ENCODE peak calls at places on chromosome 17, in ten cellular contexts. One of them, this sample, is unnamed.

GRCh38 chr17:72696156-72696555 is 396.3 kb downstream of the SLC39A11 start:
- DNase-seq in AG09319: no peak
- DNase-seq in cardiac fibroblast: no peak
- DNase-seq in choroid plexus epithelial cell: no peak
- DNase-seq in neural crest cell: no peak
- DNase-seq in CD8-positive, alpha-beta T cell: no peak
- DNase-seq in B cell: no peak
- DNase-seq in mucosa of descending colon: no peak
- DNase-seq in PC-3: no peak
- DNase-seq in GM23338: no peak
- DNase-seq in this sample: no peak

GRCh38 chr17:1216209-1216937 is 36.6 kb upstream of the ABR start:
- DNase-seq in neural crest cell: no peak
- DNase-seq in B cell: peak; percentile 70
- DNase-seq in PC-3: no peak
- DNase-seq in cardiac fibroblast: no peak
- DNase-seq in GM23338: no peak
- DNase-seq in choroid plexus epithelial cell: no peak
- DNase-seq in AG09319: no peak
- DNase-seq in CD8-positive, alpha-beta T cell: no peak
- DNase-seq in mucosa of descending colon: no peak
- DNase-seq in this sample: no peak

GRCh38 chr17:50371526-50371925 is 1.5 kb downstream of the MRPL27 start:
- DNase-seq in cardiac fibroblast: no peak
- DNase-seq in neural crest cell: no peak
- DNase-seq in PC-3: no peak
- DNase-seq in choroid plexus epithelial cell: no peak
- DNase-seq in mucosa of descending colon: no peak
- DNase-seq in AG09319: no peak
- DNase-seq in CD8-positive, alpha-beta T cell: no peak
- DNase-seq in B cell: no peak
- DNase-seq in GM23338: no peak
- DNase-seq in this sample: no peak

GRCh38 chr17:31492880-31493655 is 101.6 kb downstream of the RAB11FIP4 start:
- DNase-seq in B cell: peak; percentile 85
- DNase-seq in PC-3: no peak
- DNase-seq in CD8-positive, alpha-beta T cell: peak; percentile 65
- DNase-seq in choroid plexus epithelial cell: no peak
- DNase-seq in AG09319: no peak
- DNase-seq in cardiac fibroblast: no peak
- DNase-seq in GM23338: no peak
- DNase-seq in mucosa of descending colon: peak; percentile 57
- DNase-seq in neural crest cell: no peak
- DNase-seq in this sample: no peak

GRCh38 chr17:83176956-83177583 is 97.7 kb downstream of the METRNL start:
- DNase-seq in mucosa of descending colon: no peak
- DNase-seq in choroid plexus epithelial cell: no peak
- DNase-seq in GM23338: no peak
- DNase-seq in PC-3: no peak
- DNase-seq in neural crest cell: no peak
- DNase-seq in cardiac fibroblast: no peak
- DNase-seq in CD8-positive, alpha-beta T cell: peak; percentile 7
- DNase-seq in AG09319: no peak
- DNase-seq in B cell: no peak
- DNase-seq in this sample: no peak

GRCh38 chr17:17151962-17152361 is 54.2 kb downstream of the PLD6 start:
- DNase-seq in cardiac fibroblast: peak; percentile 93
- DNase-seq in PC-3: peak; percentile 99
- DNase-seq in mucosa of descending colon: peak; percentile 48
- DNase-seq in GM23338: no peak
- DNase-seq in choroid plexus epithelial cell: peak; percentile 90
- DNase-seq in CD8-positive, alpha-beta T cell: peak; percentile 26
- DNase-seq in B cell: no peak
- DNase-seq in neural crest cell: no peak
- DNase-seq in AG09319: peak; percentile 84
- DNase-seq in this sample: no peak

GRCh38 chr17:65572581-65573282 is 11.3 kb upstream of the AXIN2 start:
- DNase-seq in mucosa of descending colon: no peak
- DNase-seq in CD8-positive, alpha-beta T cell: no peak
- DNase-seq in PC-3: no peak
- DNase-seq in choroid plexus epithelial cell: no peak
- DNase-seq in cardiac fibroblast: no peak
- DNase-seq in GM23338: peak; percentile 98
- DNase-seq in neural crest cell: no peak
- DNase-seq in AG09319: no peak
- DNase-seq in B cell: no peak
- DNase-seq in this sample: no peak

GRCh38 chr17:35900280-35900679 is 20.1 kb upstream of the CCL5 start:
- DNase-seq in B cell: no peak
- DNase-seq in PC-3: no peak
- DNase-seq in cardiac fibroblast: no peak
- DNase-seq in neural crest cell: no peak
- DNase-seq in CD8-positive, alpha-beta T cell: peak; percentile 36
- DNase-seq in GM23338: no peak
- DNase-seq in choroid plexus epithelial cell: no peak
- DNase-seq in mucosa of descending colon: peak; percentile 30
- DNase-seq in AG09319: no peak
- DNase-seq in this sample: no peak

GRCh38 chr17:55433629-55434422 is 12.2 kb upstream of the MMD start:
- DNase-seq in AG09319: peak; percentile 74
- DNase-seq in mucosa of descending colon: no peak
- DNase-seq in CD8-positive, alpha-beta T cell: no peak
- DNase-seq in B cell: no peak
- DNase-seq in GM23338: no peak
- DNase-seq in neural crest cell: no peak
- DNase-seq in cardiac fibroblast: peak; percentile 95
- DNase-seq in choroid plexus epithelial cell: peak; percentile 97
- DNase-seq in PC-3: peak; percentile 99
- DNase-seq in this sample: no peak

GRCh38 chr17:29078183-29079045 is 35.5 kb downstream of the PIPOX start:
- DNase-seq in AG09319: no peak
- DNase-seq in choroid plexus epithelial cell: peak; percentile 5
- DNase-seq in cardiac fibroblast: peak; percentile 37
- DNase-seq in CD8-positive, alpha-beta T cell: no peak
- DNase-seq in neural crest cell: no peak
- DNase-seq in B cell: no peak
- DNase-seq in mucosa of descending colon: no peak
- DNase-seq in PC-3: peak; percentile 38
- DNase-seq in GM23338: no peak
- DNase-seq in this sample: no peak

GRCh38 chr17:37744961-37745800 is at the start of gene HNF1B:
- DNase-seq in cardiac fibroblast: no peak
- DNase-seq in AG09319: no peak
- DNase-seq in mucosa of descending colon: peak; percentile 80
- DNase-seq in CD8-positive, alpha-beta T cell: no peak
- DNase-seq in neural crest cell: no peak
- DNase-seq in B cell: peak; percentile 85
- DNase-seq in GM23338: peak; percentile 83
- DNase-seq in choroid plexus epithelial cell: no peak
- DNase-seq in PC-3: peak; percentile 31
- DNase-seq in this sample: no peak
- TF ChIP-seq CTCF in cardiac fibroblast: no peak
- TF ChIP-seq CTCF in AG09319: no peak
- TF ChIP-seq CTCF in mucosa of descending colon: no peak
- TF ChIP-seq CTCF in CD8-positive, alpha-beta T cell: no peak
- TF ChIP-seq CTCF in neural crest cell: no peak
- TF ChIP-seq CTCF in B cell: no peak
- TF ChIP-seq CTCF in GM23338: peak; percentile 8
- TF ChIP-seq CTCF in choroid plexus epithelial cell: no peak
- TF ChIP-seq CTCF in PC-3: no peak
- TF ChIP-seq CTCF in this sample: no peak

DNA sequence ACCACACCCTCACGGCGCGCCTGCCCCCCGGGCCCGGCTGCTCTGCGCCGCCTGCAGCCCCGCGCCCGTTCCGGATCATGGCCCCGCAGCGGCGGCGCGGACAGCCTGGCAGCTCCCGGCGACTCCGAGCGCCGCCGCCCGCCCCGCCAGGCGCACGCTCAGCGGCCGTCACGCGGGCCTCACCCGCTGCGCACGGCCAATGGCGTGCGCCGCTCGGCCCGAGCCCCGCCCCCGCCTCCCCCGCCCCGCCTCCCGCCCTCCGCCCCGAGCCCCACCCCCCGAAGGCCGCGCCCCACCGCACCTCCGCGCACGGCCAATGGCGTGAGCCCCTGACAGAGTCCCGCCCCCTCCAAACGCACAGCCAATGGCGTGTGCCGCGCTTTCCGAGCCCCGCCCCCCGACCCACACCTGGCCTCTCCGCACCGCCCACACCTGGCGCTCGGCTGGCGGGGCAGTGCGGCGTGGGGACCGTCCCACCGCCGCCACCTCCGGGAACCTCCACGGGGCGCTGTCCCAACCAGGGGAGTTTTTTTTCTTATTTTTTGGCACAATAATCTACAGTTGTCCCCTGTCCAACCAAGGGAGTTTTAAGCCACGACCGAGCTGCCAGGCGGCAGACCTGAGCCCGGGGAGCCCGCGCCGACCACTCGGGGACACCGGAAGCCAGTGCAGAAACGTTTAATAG is at the start of gene PCYT2:
- DNase-seq in GM23338: peak; percentile 97
- DNase-seq in CD8-positive, alpha-beta T cell: peak; percentile 89
- DNase-seq in mucosa of descending colon: peak; percentile 96
- DNase-seq in neural crest cell: peak; percentile 76
- DNase-seq in cardiac fibroblast: peak; percentile 87
- DNase-seq in choroid plexus epithelial cell: peak; percentile 88
- DNase-seq in B cell: peak; percentile 95
- DNase-seq in AG09319: no peak
- DNase-seq in PC-3: peak; percentile 90
- DNase-seq in this sample: peak; percentile 91
- TF ChIP-seq CTCF in GM23338: peak; percentile 30
- TF ChIP-seq CTCF in CD8-positive, alpha-beta T cell: no peak
- TF ChIP-seq CTCF in mucosa of descending colon: no peak
- TF ChIP-seq CTCF in neural crest cell: peak; percentile 38
- TF ChIP-seq CTCF in cardiac fibroblast: no peak
- TF ChIP-seq CTCF in choroid plexus epithelial cell: no peak
- TF ChIP-seq CTCF in B cell: no peak
- TF ChIP-seq CTCF in AG09319: no peak
- TF ChIP-seq CTCF in PC-3: peak; percentile 34
- TF ChIP-seq CTCF in this sample: no peak

DNA sequence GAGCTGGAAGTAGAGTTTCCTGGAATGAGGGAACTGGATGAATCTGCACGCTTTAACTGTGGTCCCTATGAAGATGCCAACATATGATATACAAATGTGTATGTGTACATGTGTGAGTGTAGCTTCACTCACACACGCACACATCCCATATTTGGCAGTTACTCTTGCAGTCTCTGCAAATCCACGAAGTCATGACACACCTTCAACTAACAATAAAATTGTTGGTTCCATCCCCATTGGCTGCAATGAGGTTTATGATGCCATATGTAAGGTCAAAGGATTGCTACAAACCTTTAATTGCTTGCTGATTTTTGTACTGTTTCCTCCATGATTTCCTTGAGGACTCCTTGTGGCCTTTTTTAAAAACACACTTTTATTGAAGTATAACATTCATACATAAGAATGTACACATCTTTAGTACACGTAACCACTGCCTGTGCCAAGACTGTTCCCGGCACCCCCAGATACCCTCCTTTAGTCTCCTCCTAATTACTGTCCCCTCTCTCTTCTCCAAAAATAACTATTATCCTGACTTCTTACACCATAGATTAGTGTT is 22.0 kb downstream of the MYO1D start:
- DNase-seq in PC-3: peak; percentile 62
- DNase-seq in choroid plexus epithelial cell: no peak
- DNase-seq in CD8-positive, alpha-beta T cell: no peak
- DNase-seq in neural crest cell: no peak
- DNase-seq in GM23338: no peak
- DNase-seq in cardiac fibroblast: no peak
- DNase-seq in B cell: no peak
- DNase-seq in AG09319: no peak
- DNase-seq in mucosa of descending colon: no peak
- DNase-seq in this sample: no peak
- TF ChIP-seq CTCF in PC-3: no peak
- TF ChIP-seq CTCF in choroid plexus epithelial cell: no peak
- TF ChIP-seq CTCF in CD8-positive, alpha-beta T cell: no peak
- TF ChIP-seq CTCF in neural crest cell: no peak
- TF ChIP-seq CTCF in GM23338: no peak
- TF ChIP-seq CTCF in cardiac fibroblast: peak; percentile 2
- TF ChIP-seq CTCF in B cell: no peak
- TF ChIP-seq CTCF in AG09319: no peak
- TF ChIP-seq CTCF in mucosa of descending colon: no peak
- TF ChIP-seq CTCF in this sample: no peak

DNA sequence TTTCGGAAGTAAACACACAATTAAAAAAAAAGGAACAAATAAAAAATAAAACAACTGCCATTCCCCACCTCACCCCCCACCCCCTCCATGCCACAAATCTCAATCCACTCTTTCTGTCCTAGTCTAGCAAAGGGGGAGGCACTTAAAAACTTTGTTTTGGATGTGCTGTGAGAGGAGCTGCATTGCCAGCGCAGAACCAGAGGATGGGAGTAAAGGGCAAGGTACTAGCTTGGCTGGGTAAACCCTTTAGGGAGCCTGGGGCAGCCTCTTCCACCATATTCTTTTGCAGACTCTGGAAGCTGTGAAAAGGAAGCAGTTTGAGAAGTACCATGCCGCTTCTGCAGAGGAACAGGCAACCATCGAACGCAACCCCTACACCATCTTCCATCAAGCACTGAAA is 1.4 kb downstream of the MRPS7 start:
- DNase-seq in choroid plexus epithelial cell: no peak
- DNase-seq in B cell: no peak
- DNase-seq in mucosa of descending colon: no peak
- DNase-seq in GM23338: peak; percentile 37
- DNase-seq in cardiac fibroblast: no peak
- DNase-seq in AG09319: no peak
- DNase-seq in PC-3: no peak
- DNase-seq in CD8-positive, alpha-beta T cell: no peak
- DNase-seq in neural crest cell: no peak
- DNase-seq in this sample: no peak
- TF ChIP-seq CTCF in choroid plexus epithelial cell: peak; percentile 5
- TF ChIP-seq CTCF in B cell: no peak
- TF ChIP-seq CTCF in mucosa of descending colon: no peak
- TF ChIP-seq CTCF in GM23338: peak; percentile 21
- TF ChIP-seq CTCF in cardiac fibroblast: no peak
- TF ChIP-seq CTCF in AG09319: no peak
- TF ChIP-seq CTCF in PC-3: peak; percentile 21
- TF ChIP-seq CTCF in CD8-positive, alpha-beta T cell: no peak
- TF ChIP-seq CTCF in neural crest cell: no peak
- TF ChIP-seq CTCF in this sample: no peak

GRCh38 chr17:75561927-75562603 is 25.5 kb upstream of the MYO15B start:
- DNase-seq in choroid plexus epithelial cell: no peak
- DNase-seq in B cell: no peak
- DNase-seq in AG09319: peak; percentile 16
- DNase-seq in mucosa of descending colon: no peak
- DNase-seq in cardiac fibroblast: peak; percentile 47
- DNase-seq in PC-3: peak; percentile 73
- DNase-seq in CD8-positive, alpha-beta T cell: no peak
- DNase-seq in GM23338: no peak
- DNase-seq in neural crest cell: no peak
- DNase-seq in this sample: no peak
- TF ChIP-seq CTCF in choroid plexus epithelial cell: no peak
- TF ChIP-seq CTCF in B cell: no peak
- TF ChIP-seq CTCF in AG09319: no peak
- TF ChIP-seq CTCF in mucosa of descending colon: no peak
- TF ChIP-seq CTCF in cardiac fibroblast: no peak
- TF ChIP-seq CTCF in PC-3: no peak
- TF ChIP-seq CTCF in CD8-positive, alpha-beta T cell: no peak
- TF ChIP-seq CTCF in GM23338: peak; percentile 11
- TF ChIP-seq CTCF in neural crest cell: no peak
- TF ChIP-seq CTCF in this sample: no peak

This sample was measured in glutamatergic neuron.